ENCODE peak calls at places on chromosomes 7 and 10, in nine cellular contexts. G is esophagus squamous epithelium, Z is lower leg skin, A is IMR-90, K is breast epithelium, B is body of pancreas, J is stomach, M is right lobe of liver, O is ovary. P is an unnamed sample.

GRCh38 chr10:30783939-30784500 is 154.5 kb upstream of the LYZL2 start:
- DNase-seq in G (no peak), Z (peak), A (peak), K (no peak), B (peak), J (peak), M (peak), O (peak), P (peak)

GRCh38 chr7:95921543-95921942 is 149.2 kb downstream of the DYNC1I1 start:
- DNase-seq in G (no peak), Z (no peak), A (no peak), K (no peak), B (no peak), J (no peak), M (no peak), O (no peak), P (no peak)

GRCh38 chr10:122515588-122516231 is 44.8 kb upstream of the DMBT1 start:
- DNase-seq in G (no peak), Z (no peak), A (peak), K (no peak), B (no peak), J (peak), M (no peak), O (no peak), P (peak)

GRCh38 chr7:29038463-29038862 is 80.3 kb upstream of the TRIL start:
- DNase-seq in G (no peak), Z (no peak), A (no peak), K (no peak), B (no peak), J (no peak), M (no peak), O (no peak), P (no peak)

GRCh38 chr7:142796001-142796500 is 25.3 kb downstream of the PRSS2 start:
- DNase-seq in G (no peak), Z (no peak), A (no peak), K (no peak), B (no peak), J (no peak), M (no peak), O (no peak), P (no peak)

GRCh38 chr10:131924982-131925649 is 24.3 kb downstream of the PPP2R2D start:
- DNase-seq in G (no peak), Z (no peak), A (no peak), K (no peak), B (no peak), J (no peak), M (no peak), O (no peak), P (no peak)

GRCh38 chr7:142513221-142513955 is 235.9 kb upstream of the PRSS1 start:
- DNase-seq in G (no peak), Z (no peak), A (no peak), K (no peak), B (no peak), J (no peak), M (no peak), O (no peak), P (no peak)

GRCh38 chr10:21720090-21720489 is 186.1 kb downstream of the MLLT10 start:
- DNase-seq in G (no peak), Z (no peak), A (peak), K (no peak), B (no peak), J (no peak), M (no peak), O (no peak), P (no peak)

GRCh38 chr7:66865290-66865864 is 55.6 kb upstream of the TMEM248 start:
- DNase-seq in G (no peak), Z (no peak), A (no peak), K (no peak), B (no peak), J (no peak), M (no peak), O (no peak), P (no peak)

GRCh38 chr7:96991850-96992623 is 13.3 kb upstream of the DLX6 start:
- DNase-seq in G (no peak), Z (no peak), A (no peak), K (no peak), B (no peak), J (no peak), M (no peak), O (no peak), P (no peak)

GRCh38 chr10:118310822-118311221 is 31.3 kb downstream of the FAM204A start:
- DNase-seq in G (no peak), Z (no peak), A (peak), K (no peak), B (no peak), J (no peak), M (no peak), O (no peak), P (no peak)

GRCh38 chr7:2757361-2757903 is 69.4 kb downstream of the AMZ1 start:
- DNase-seq in G (no peak), Z (peak), A (no peak), K (peak), B (peak), J (no peak), M (no peak), O (no peak), P (peak)

GRCh38 chr10:94314913-94315545 is 47.7 kb downstream of the NOC3L start:
- DNase-seq in G (no peak), Z (no peak), A (peak), K (no peak), B (no peak), J (no peak), M (no peak), O (no peak), P (no peak)

GRCh38 chr7:5428470-5429252 is 5.0 kb upstream of the TNRC18 start:
- DNase-seq in G (no peak), Z (peak), A (peak), K (peak), B (peak), J (peak), M (peak), O (peak), P (peak)

GRCh38 chr10:112404612-112405011 is 30.7 kb downstream of the ACSL5 start:
- DNase-seq in G (no peak), Z (no peak), A (peak), K (no peak), B (no peak), J (no peak), M (no peak), O (no peak), P (no peak)

GRCh38 chr7:70698219-70698832 is 433.6 kb upstream of the GALNT17 start:
- DNase-seq in G (no peak), Z (no peak), A (peak), K (no peak), B (peak), J (no peak), M (no peak), O (peak), P (no peak)

GRCh38 chr7:4115941-4116610 is 566.0 kb upstream of the FOXK1 start:
- DNase-seq in G (no peak), Z (no peak), A (no peak), K (no peak), B (no peak), J (no peak), M (no peak), O (no peak), P (no peak)

DNA sequence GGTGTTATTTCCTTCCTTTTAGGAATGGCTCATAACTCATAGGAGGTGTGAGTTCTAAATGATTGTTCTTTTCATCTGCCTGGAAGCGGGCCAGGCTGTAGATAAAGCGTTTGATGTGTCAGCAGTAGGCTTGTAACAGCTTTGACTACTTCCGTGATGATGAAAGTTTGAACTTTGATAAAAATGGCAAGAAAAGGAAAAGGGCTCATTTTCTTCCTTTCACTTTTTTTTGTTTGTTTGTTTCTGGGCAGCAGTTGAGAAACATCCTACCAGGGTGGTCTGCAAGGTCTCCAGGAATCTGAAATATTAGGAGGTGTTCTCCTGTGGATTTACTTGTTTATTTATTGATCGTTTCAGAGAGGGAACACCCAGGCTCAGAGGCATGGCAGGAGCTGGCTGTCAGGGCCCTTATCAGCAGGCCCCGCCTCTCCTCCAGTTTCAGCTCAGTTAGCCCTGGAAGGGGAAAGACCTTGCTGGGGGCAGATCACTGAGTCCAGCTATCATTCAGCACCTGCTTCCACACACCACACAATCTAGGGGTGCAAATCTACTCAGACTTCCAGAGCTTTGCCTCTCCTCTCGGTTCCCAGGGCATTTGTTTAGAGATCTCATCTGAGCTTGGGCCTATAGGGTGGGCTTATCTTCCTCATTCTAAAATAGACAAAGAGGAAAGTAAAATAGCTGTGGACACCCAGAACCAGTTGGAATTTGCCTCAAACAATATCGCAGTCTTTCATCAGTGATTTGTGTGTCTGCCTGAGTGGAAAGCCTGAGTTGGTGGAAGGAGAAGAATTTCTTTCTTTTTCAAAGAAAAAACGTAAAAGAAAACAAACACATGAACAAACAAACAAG is 131.0 kb downstream of the BMPER start:
- DNase-seq in G (no peak), Z (no peak), A (peak), K (no peak), B (peak), J (peak), M (peak), O (peak), P (peak)
- H3K4me3 ChIP-seq in G (no peak), Z (no peak), A (no peak), K (no peak), B (no peak), J (peak), M (no peak), O (no peak), P (peak)

DNA sequence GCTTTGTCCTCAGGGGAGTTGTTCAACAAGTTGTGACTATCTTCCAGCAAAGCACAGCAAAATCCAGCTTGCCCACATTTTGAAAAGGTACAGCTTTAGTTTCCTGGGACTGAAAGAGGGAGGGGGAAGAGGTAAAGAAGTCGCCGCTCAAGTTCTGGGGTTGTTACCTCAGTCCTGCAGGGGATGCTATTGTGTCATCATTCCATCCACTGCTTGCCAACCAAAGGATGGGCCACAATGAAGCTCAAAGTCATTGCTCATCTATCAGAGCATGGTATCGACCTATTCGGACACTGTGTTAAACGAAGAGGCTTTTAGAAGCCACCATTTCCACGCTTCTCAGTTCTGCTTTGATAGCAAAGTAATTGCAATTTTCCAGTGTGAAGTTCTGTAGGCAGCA is 34.3 kb downstream of the NPY start:
- DNase-seq in G (no peak), Z (no peak), A (no peak), K (no peak), B (no peak), J (no peak), M (no peak), O (no peak), P (no peak)
- TF ChIP-seq CTCF in G (no peak), Z (no peak), A (peak), K (no peak), B (no peak), J (no peak), M (peak), O (no peak), P (no peak)

GRCh38 chr10:11823122-11823988 is at the start of gene PROSER2:
- DNase-seq in G (no peak), Z (no peak), A (peak), K (peak), B (peak), J (peak), M (peak), O (peak), P (peak)
- TF ChIP-seq POLR2A in G (peak), Z (no peak), A (no peak), K (no peak), B (peak), J (no peak), M (peak), O (peak), P (peak)

DNA sequence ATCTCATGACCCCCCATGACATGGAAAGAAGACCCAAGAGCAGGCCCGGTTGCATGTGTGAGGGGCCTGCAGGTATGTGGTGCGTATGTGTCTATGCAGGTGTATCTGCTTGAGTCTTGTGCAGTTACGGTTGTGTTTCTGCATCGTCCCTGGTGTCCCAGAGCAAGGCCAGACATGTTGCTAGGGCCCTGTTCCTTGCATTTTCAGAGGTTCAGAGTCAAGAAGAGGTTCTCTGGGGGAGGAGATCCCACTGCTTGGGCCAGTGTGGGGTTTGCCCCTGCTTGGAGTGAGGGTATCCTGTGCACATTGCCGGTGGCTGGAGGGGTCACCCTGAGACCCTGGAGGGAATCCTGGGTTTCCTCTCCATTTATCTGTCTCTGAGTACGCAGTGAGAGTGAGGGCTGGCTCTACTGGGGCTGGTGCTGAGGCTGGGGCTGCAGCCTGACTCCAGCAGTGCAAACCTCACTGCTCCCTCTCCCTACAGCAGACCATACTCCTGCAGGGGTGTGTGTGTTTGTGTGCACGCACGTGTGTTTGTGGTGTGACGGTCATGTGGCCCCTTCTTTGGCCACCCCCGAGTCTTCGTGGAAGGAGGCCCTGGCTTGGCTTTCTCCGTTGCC is 4.1 kb downstream of the TRIM8 start:
- DNase-seq in G (no peak), Z (no peak), A (no peak), K (no peak), B (no peak), J (no peak), M (peak), O (no peak), P (no peak)
- H3K4me3 ChIP-seq in G (peak), Z (no peak), A (peak), K (peak), B (no peak), J (peak), M (no peak), O (peak), P (peak)